ENCODE peak calls at places on chromosomes 6 and 20, in four cellular contexts. One of them, this sample, is unnamed.

GRCh38 chr20:46289416-46289815 is 18.9 kb downstream of the CDH22 start:
- DNase-seq in EL: no peak
- DNase-seq in NCI-H345: no peak
- DNase-seq in stimulated activated naive B cell treated with anti-CD40 and anti-IgM and Interleukin-4, amounts not matched to agents 10 μg/mL and 1 μg/mL and 100 μg/mL, for 72 hours: no peak
- DNase-seq in this sample: peak

GRCh38 chr6:138272543-138273305 is 54.4 kb upstream of the PBOV1 start:
- DNase-seq in stimulated activated naive B cell treated with anti-CD40 and anti-IgM and Interleukin-4, amounts not matched to agents 10 μg/mL and 1 μg/mL and 100 μg/mL, for 72 hours: no peak
- DNase-seq in EL: no peak
- DNase-seq in NCI-H345: no peak
- DNase-seq in this sample: no peak

GRCh38 chr20:62452475-62453095 is 23.2 kb downstream of the GATA5 start:
- DNase-seq in NCI-H345: no peak
- DNase-seq in stimulated activated naive B cell treated with anti-CD40 and anti-IgM and Interleukin-4, amounts not matched to agents 10 μg/mL and 1 μg/mL and 100 μg/mL, for 72 hours: no peak
- DNase-seq in EL: no peak
- DNase-seq in this sample: no peak

GRCh38 chr20:10040070-10040970 is 5.5 kb downstream of the ANKEF1 start:
- DNase-seq in NCI-H345: peak
- DNase-seq in stimulated activated naive B cell treated with anti-CD40 and anti-IgM and Interleukin-4, amounts not matched to agents 10 μg/mL and 1 μg/mL and 100 μg/mL, for 72 hours: no peak
- DNase-seq in EL: peak
- DNase-seq in this sample: peak

GRCh38 chr6:138815797-138816528 is 20.1 kb downstream of the ECT2L start:
- DNase-seq in stimulated activated naive B cell treated with anti-CD40 and anti-IgM and Interleukin-4, amounts not matched to agents 10 μg/mL and 1 μg/mL and 100 μg/mL, for 72 hours: no peak
- DNase-seq in EL: peak
- DNase-seq in NCI-H345: peak
- DNase-seq in this sample: peak

GRCh38 chr6:34487536-34487935 is 21.7 kb downstream of the PACSIN1 start:
- DNase-seq in NCI-H345: no peak
- DNase-seq in stimulated activated naive B cell treated with anti-CD40 and anti-IgM and Interleukin-4, amounts not matched to agents 10 μg/mL and 1 μg/mL and 100 μg/mL, for 72 hours: no peak
- DNase-seq in EL: no peak
- DNase-seq in this sample: no peak

GRCh38 chr6:43389713-43390265 is 20.3 kb upstream of the ZNF318 start:
- DNase-seq in stimulated activated naive B cell treated with anti-CD40 and anti-IgM and Interleukin-4, amounts not matched to agents 10 μg/mL and 1 μg/mL and 100 μg/mL, for 72 hours: no peak
- DNase-seq in EL: no peak
- DNase-seq in NCI-H345: no peak
- DNase-seq in this sample: no peak

GRCh38 chr6:31734247-31734702 is 2.1 kb downstream of the CLIC1 start:
- DNase-seq in stimulated activated naive B cell treated with anti-CD40 and anti-IgM and Interleukin-4, amounts not matched to agents 10 μg/mL and 1 μg/mL and 100 μg/mL, for 72 hours: no peak
- DNase-seq in NCI-H345: no peak
- DNase-seq in EL: no peak
- DNase-seq in this sample: no peak

GRCh38 chr20:5364136-5364821 is 47.5 kb upstream of the PROKR2 start:
- DNase-seq in NCI-H345: no peak
- DNase-seq in stimulated activated naive B cell treated with anti-CD40 and anti-IgM and Interleukin-4, amounts not matched to agents 10 μg/mL and 1 μg/mL and 100 μg/mL, for 72 hours: no peak
- DNase-seq in EL: no peak
- DNase-seq in this sample: peak

GRCh38 chr6:68876792-68877493 is 241.9 kb downstream of the ADGRB3 start:
- DNase-seq in EL: peak
- DNase-seq in NCI-H345: peak
- DNase-seq in stimulated activated naive B cell treated with anti-CD40 and anti-IgM and Interleukin-4, amounts not matched to agents 10 μg/mL and 1 μg/mL and 100 μg/mL, for 72 hours: no peak
- DNase-seq in this sample: peak

GRCh38 chr20:36541227-36542018 is at the start of gene MYL9:
- DNase-seq in EL: peak
- DNase-seq in NCI-H345: no peak
- DNase-seq in stimulated activated naive B cell treated with anti-CD40 and anti-IgM and Interleukin-4, amounts not matched to agents 10 μg/mL and 1 μg/mL and 100 μg/mL, for 72 hours: no peak
- DNase-seq in this sample: peak

GRCh38 chr20:45933231-45934045 is 1.0 kb upstream of the PCIF1 start:
- DNase-seq in stimulated activated naive B cell treated with anti-CD40 and anti-IgM and Interleukin-4, amounts not matched to agents 10 μg/mL and 1 μg/mL and 100 μg/mL, for 72 hours: peak
- DNase-seq in EL: peak
- DNase-seq in NCI-H345: peak
- DNase-seq in this sample: peak

GRCh38 chr6:121817141-121817540 is 381.7 kb downstream of the GJA1 start:
- DNase-seq in NCI-H345: no peak
- DNase-seq in stimulated activated naive B cell treated with anti-CD40 and anti-IgM and Interleukin-4, amounts not matched to agents 10 μg/mL and 1 μg/mL and 100 μg/mL, for 72 hours: no peak
- DNase-seq in EL: no peak
- DNase-seq in this sample: peak

This sample was measured in M059J.